ENCODE peak calls at places on chromosome 22, in six cellular contexts. One of them, this sample, is unnamed. For H3K9me3 and H3K4me1, the result is how much of the 10 kb centered on the place peaks cover.

GRCh38 chr22:39462443-39463147 is 5.8 kb downstream of the MGAT3 start:
- DNase-seq in lung: no peak
- DNase-seq in DND-41: no peak
- DNase-seq in NT2/D1: no peak
- DNase-seq in OCI-LY7: no peak
- DNase-seq in stomach: no peak
- DNase-seq in this sample: no peak

GRCh38 chr22:35995772-35996171 is 32.9 kb downstream of the RBFOX2 start:
- DNase-seq in OCI-LY7: no peak
- DNase-seq in stomach: peak
- DNase-seq in lung: peak
- DNase-seq in NT2/D1: no peak
- DNase-seq in DND-41: no peak
- DNase-seq in this sample: no peak

GRCh38 chr22:47367993-47368945 is 605.8 kb downstream of the TBC1D22A start:
- DNase-seq in DND-41: no peak
- DNase-seq in NT2/D1: no peak
- DNase-seq in stomach: peak
- DNase-seq in OCI-LY7: no peak
- DNase-seq in lung: no peak
- DNase-seq in this sample: no peak

GRCh38 chr22:43381693-43382092 is 30.1 kb upstream of the MPPED1 start:
- DNase-seq in lung: no peak
- DNase-seq in OCI-LY7: no peak
- DNase-seq in NT2/D1: no peak
- DNase-seq in stomach: no peak
- DNase-seq in DND-41: no peak
- DNase-seq in this sample: no peak

GRCh38 chr22:20127869-20128618 is 3.6 kb upstream of the ZDHHC8 start:
- DNase-seq in NT2/D1: no peak
- DNase-seq in DND-41: no peak
- DNase-seq in stomach: no peak
- DNase-seq in lung: no peak
- DNase-seq in OCI-LY7: no peak
- DNase-seq in this sample: no peak

GRCh38 chr22:44042822-44043221 is 18.7 kb downstream of the PARVB start:
- DNase-seq in OCI-LY7: no peak
- DNase-seq in NT2/D1: no peak
- DNase-seq in DND-41: no peak
- DNase-seq in lung: no peak
- DNase-seq in stomach: no peak
- DNase-seq in this sample: no peak

GRCh38 chr22:27801197-27801615 is 350 bp downstream of the MN1 start:
- DNase-seq in OCI-LY7: no peak
- DNase-seq in stomach: peak
- DNase-seq in lung: no peak
- DNase-seq in NT2/D1: no peak
- DNase-seq in DND-41: no peak
- DNase-seq in this sample: peak

GRCh38 chr22:33109532-33110148 is 51.5 kb upstream of the SYN3 start:
- DNase-seq in stomach: no peak
- DNase-seq in lung: no peak
- DNase-seq in OCI-LY7: no peak
- DNase-seq in DND-41: no peak
- DNase-seq in NT2/D1: no peak
- DNase-seq in this sample: no peak

GRCh38 chr22:30694638-30695350 is at the start of gene OSBP2:
- DNase-seq in DND-41: no peak
- DNase-seq in lung: peak
- DNase-seq in stomach: peak
- DNase-seq in OCI-LY7: no peak
- DNase-seq in NT2/D1: no peak
- DNase-seq in this sample: peak

GRCh38 chr22:25729016-25729415 is 13.0 kb upstream of the MYO18B start:
- DNase-seq in lung: no peak
- DNase-seq in OCI-LY7: no peak
- DNase-seq in NT2/D1: no peak
- DNase-seq in stomach: no peak
- DNase-seq in DND-41: no peak
- DNase-seq in this sample: no peak

GRCh38 chr22:50420015-50420414 is 54.8 kb downstream of the SBF1 start:
- DNase-seq in NT2/D1: no peak
- DNase-seq in stomach: no peak
- DNase-seq in OCI-LY7: no peak
- DNase-seq in lung: no peak
- DNase-seq in DND-41: no peak
- DNase-seq in this sample: no peak

GRCh38 chr22:23058063-23058462 is 12.3 kb upstream of the GNAZ start:
- DNase-seq in lung: no peak
- DNase-seq in OCI-LY7: no peak
- DNase-seq in stomach: peak
- DNase-seq in NT2/D1: no peak
- DNase-seq in DND-41: no peak
- DNase-seq in this sample: no peak
- H3K9me3 ChIP-seq in lung: under half
- H3K9me3 ChIP-seq in OCI-LY7: under half
- H3K9me3 ChIP-seq in stomach: under half
- H3K9me3 ChIP-seq in NT2/D1: under half
- H3K9me3 ChIP-seq in DND-41: under half
- H3K9me3 ChIP-seq in this sample: under half

GRCh38 chr22:37165940-37166674 is 16.4 kb upstream of the IL2RB start:
- DNase-seq in OCI-LY7: no peak
- DNase-seq in DND-41: no peak
- DNase-seq in lung: no peak
- DNase-seq in stomach: no peak
- DNase-seq in NT2/D1: no peak
- DNase-seq in this sample: no peak

GRCh38 chr22:37163096-37163489 is 13.4 kb upstream of the IL2RB start:
- DNase-seq in DND-41: no peak
- DNase-seq in OCI-LY7: no peak
- DNase-seq in stomach: no peak
- DNase-seq in lung: no peak
- DNase-seq in NT2/D1: no peak
- DNase-seq in this sample: no peak

GRCh38 chr22:37163618-37164534 is 14.2 kb upstream of the IL2RB start:
- DNase-seq in OCI-LY7: no peak
- DNase-seq in lung: no peak
- DNase-seq in NT2/D1: no peak
- DNase-seq in stomach: no peak
- DNase-seq in DND-41: no peak
- DNase-seq in this sample: no peak

GRCh38 chr22:37165066-37165465 is 15.3 kb upstream of the IL2RB start:
- DNase-seq in stomach: no peak
- DNase-seq in NT2/D1: no peak
- DNase-seq in OCI-LY7: no peak
- DNase-seq in lung: no peak
- DNase-seq in DND-41: no peak
- DNase-seq in this sample: no peak

DNA sequence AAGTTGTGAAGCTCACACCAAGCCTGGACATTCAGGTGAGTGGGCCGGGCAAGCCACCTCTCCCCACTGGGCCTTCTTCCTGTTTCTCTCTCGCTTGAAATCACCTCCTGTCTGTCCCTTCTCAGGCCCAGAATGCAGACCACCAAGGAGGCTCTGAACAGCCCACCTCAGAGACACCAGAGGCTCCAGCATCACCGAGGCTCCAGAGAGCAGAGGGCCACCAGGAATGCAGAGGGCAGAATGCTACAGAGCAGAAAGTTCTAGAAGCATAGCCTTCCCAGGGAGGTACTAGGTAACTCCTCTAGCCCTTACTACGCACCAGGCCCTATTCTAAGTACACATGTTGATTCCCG is 14.8 kb upstream of the IL2RB start:
- DNase-seq in OCI-LY7: no peak
- DNase-seq in lung: no peak
- DNase-seq in NT2/D1: no peak
- DNase-seq in DND-41: no peak
- DNase-seq in stomach: no peak
- DNase-seq in this sample: no peak
- H3K4me1 ChIP-seq in OCI-LY7: under half
- H3K4me1 ChIP-seq in lung: under half
- H3K4me1 ChIP-seq in NT2/D1: under half
- H3K4me1 ChIP-seq in DND-41: under half
- H3K4me1 ChIP-seq in stomach: under half
- H3K4me1 ChIP-seq in this sample: half or more

GRCh38 chr22:48748113-48748859 is 1079.4 kb downstream of the BRD1 start:
- DNase-seq in NT2/D1: no peak
- DNase-seq in OCI-LY7: no peak
- DNase-seq in DND-41: no peak
- DNase-seq in stomach: peak
- DNase-seq in lung: peak
- DNase-seq in this sample: no peak

GRCh38 chr22:48748860-48749554 is 1078.7 kb downstream of the BRD1 start:
- DNase-seq in stomach: peak
- DNase-seq in NT2/D1: no peak
- DNase-seq in OCI-LY7: no peak
- DNase-seq in lung: peak
- DNase-seq in DND-41: no peak
- DNase-seq in this sample: no peak

GRCh38 chr22:48750282-48750681 is 1077.4 kb downstream of the BRD1 start:
- DNase-seq in stomach: no peak
- DNase-seq in lung: peak
- DNase-seq in NT2/D1: no peak
- DNase-seq in DND-41: no peak
- DNase-seq in OCI-LY7: no peak
- DNase-seq in this sample: no peak

GRCh38 chr22:48750826-48751440 is 1076.7 kb downstream of the BRD1 start:
- DNase-seq in NT2/D1: no peak
- DNase-seq in lung: peak
- DNase-seq in DND-41: no peak
- DNase-seq in stomach: peak
- DNase-seq in OCI-LY7: no peak
- DNase-seq in this sample: no peak

GRCh38 chr22:48749555-48750227 is 1078.0 kb downstream of the BRD1 start:
- DNase-seq in DND-41: no peak
- DNase-seq in stomach: peak
- DNase-seq in OCI-LY7: no peak
- DNase-seq in NT2/D1: no peak
- DNase-seq in lung: peak
- DNase-seq in this sample: no peak
- H3K9me3 ChIP-seq in DND-41: under half
- H3K9me3 ChIP-seq in stomach: under half
- H3K9me3 ChIP-seq in OCI-LY7: under half
- H3K9me3 ChIP-seq in NT2/D1: under half
- H3K9me3 ChIP-seq in lung: under half
- H3K9me3 ChIP-seq in this sample: under half

DNA sequence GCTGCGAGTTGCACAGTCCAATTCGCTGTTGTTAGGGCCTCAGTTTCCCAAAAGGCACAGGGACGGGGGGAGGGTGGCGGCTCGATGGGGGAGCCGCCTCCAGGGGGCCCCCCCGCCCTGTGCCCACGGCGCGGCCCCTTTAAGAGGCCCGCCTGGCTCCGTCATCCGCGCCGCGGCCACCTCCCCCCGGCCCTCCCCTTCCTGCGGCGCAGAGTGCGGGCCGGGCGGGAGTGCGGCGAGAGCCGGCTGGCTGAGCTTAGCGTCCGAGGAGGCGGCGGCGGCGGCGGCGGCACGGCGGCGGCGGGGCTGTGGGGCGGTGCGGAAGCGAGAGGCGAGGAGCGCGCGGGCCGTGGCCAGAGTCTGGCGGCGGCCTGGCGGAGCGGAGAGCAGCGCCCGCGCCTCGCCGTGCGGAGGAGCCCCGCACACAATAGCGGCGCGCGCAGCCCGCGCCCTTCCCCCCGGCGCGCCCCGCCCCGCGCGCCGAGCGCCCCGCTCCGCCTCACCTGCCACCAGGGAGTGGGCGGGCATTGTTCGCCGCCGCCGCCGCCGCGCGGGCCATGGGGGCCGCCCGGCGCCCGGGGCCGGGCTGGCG is at the start of gene BCR:
- DNase-seq in stomach: peak
- DNase-seq in lung: peak
- DNase-seq in NT2/D1: no peak
- DNase-seq in OCI-LY7: peak
- DNase-seq in DND-41: peak
- DNase-seq in this sample: peak
- H3K4me1 ChIP-seq in stomach: half or more
- H3K4me1 ChIP-seq in lung: under half
- H3K4me1 ChIP-seq in NT2/D1: under half
- H3K4me1 ChIP-seq in OCI-LY7: half or more
- H3K4me1 ChIP-seq in DND-41: half or more
- H3K4me1 ChIP-seq in this sample: under half

DNA sequence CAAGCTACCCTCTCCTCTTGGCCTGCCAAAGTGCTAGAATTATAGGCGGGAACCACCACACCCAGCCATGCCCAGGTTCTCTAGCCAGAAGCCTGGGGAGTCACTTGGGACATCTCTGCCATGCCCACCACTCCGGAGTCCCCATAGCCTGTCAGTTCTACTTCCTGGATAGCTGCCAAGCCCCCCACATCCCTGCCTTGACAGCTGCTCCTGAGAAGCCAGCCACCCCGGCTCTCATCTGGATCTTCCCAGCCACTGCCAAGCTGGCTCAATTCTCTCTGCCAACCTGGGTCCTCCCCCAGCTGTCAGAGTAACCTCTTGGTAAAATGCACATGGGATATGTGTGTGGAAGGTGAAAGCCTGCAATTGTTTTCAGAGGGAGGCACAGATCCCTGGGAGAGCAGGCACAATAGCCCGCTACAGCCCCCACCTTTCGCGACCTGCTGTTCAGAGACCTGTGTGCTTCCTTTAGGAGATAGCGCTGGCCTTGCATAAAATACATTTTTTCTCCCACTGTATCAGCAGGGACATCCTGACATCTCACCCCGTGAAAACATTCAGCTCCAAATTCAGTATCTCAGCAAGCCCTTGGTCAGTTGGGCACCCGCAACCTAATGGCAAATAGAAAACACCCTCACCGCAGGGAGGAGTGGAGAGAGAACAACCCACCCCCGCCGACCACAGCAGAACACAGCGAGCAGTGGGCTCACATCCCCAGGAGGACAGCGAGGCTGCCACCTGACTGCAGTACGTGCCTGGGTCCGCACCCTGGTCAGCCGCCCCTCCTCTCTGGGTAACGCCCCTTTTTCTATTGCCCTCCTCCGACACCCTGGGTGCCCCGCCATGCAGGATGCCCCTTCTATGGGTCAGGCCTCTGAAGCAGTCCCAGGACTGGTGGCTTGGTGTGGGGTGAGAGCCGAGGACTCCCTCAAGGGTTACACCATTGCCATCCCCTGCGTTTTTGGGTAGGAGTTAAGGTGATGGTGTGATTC is 1342.2 kb downstream of the BRD1 start:
- DNase-seq in lung: no peak
- DNase-seq in stomach: no peak
- DNase-seq in OCI-LY7: no peak
- DNase-seq in NT2/D1: no peak
- DNase-seq in DND-41: no peak
- DNase-seq in this sample: no peak
- H3K9me3 ChIP-seq in lung: under half
- H3K9me3 ChIP-seq in stomach: under half
- H3K9me3 ChIP-seq in OCI-LY7: under half
- H3K9me3 ChIP-seq in NT2/D1: under half
- H3K9me3 ChIP-seq in DND-41: under half
- H3K9me3 ChIP-seq in this sample: under half

This sample was measured in naive thymus-derived CD4-positive, alpha-beta T cell.